ENCODE peak calls at places on chromosomes 7 and 10, in nine cellular contexts. One of them, this sample, is unnamed.

GRCh38 chr10:73953665-73954064 is 42.7 kb downstream of the PLAU start:
- DNase-seq in posterior cingulate gyrus: no peak
- DNase-seq in NCI-H1694 treated with DMSO at 0.1 percent for 48 hours: no peak
- DNase-seq in ELR: no peak
- DNase-seq in T-helper 2 cell: no peak
- DNase-seq in stimulated activated CD8-positive, alpha-beta memory T cell treated with anti-CD3 and anti-CD28 coated beads, Interleukin-15, amount 100 ng/mL, for 24 hours: no peak
- DNase-seq in stimulated activated CD4-positive, alpha-beta T cell treated with anti-CD3 and anti-CD28 coated beads, Interleukin-4, amount 100 ng/mL, for 4 hours: no peak
- DNase-seq in WTC11: no peak
- DNase-seq in stimulated activated effector memory CD8-positive, alpha-beta T cell treated with anti-CD3 and anti-CD28 coated beads, Interleukin-12 subunit alpha, Interleukin-12 subunit beta, amount 100 ng/mL, for 72 hours: no peak
- DNase-seq in this sample: no peak

GRCh38 chr7:760006-760405 is 32.9 kb upstream of the PRKAR1B start:
- DNase-seq in posterior cingulate gyrus: no peak
- DNase-seq in stimulated activated CD4-positive, alpha-beta T cell treated with anti-CD3 and anti-CD28 coated beads, Interleukin-4, amount 100 ng/mL, for 4 hours: no peak
- DNase-seq in stimulated activated CD8-positive, alpha-beta memory T cell treated with anti-CD3 and anti-CD28 coated beads, Interleukin-15, amount 100 ng/mL, for 24 hours: no peak
- DNase-seq in T-helper 2 cell: no peak
- DNase-seq in ELR: no peak
- DNase-seq in WTC11: no peak
- DNase-seq in stimulated activated effector memory CD8-positive, alpha-beta T cell treated with anti-CD3 and anti-CD28 coated beads, Interleukin-12 subunit alpha, Interleukin-12 subunit beta, amount 100 ng/mL, for 72 hours: no peak
- DNase-seq in NCI-H1694 treated with DMSO at 0.1 percent for 48 hours: no peak
- DNase-seq in this sample: no peak

GRCh38 chr7:112497481-112497880 is 16.7 kb downstream of the LSMEM1 start:
- DNase-seq in NCI-H1694 treated with DMSO at 0.1 percent for 48 hours: no peak
- DNase-seq in stimulated activated CD8-positive, alpha-beta memory T cell treated with anti-CD3 and anti-CD28 coated beads, Interleukin-15, amount 100 ng/mL, for 24 hours: no peak
- DNase-seq in stimulated activated effector memory CD8-positive, alpha-beta T cell treated with anti-CD3 and anti-CD28 coated beads, Interleukin-12 subunit alpha, Interleukin-12 subunit beta, amount 100 ng/mL, for 72 hours: no peak
- DNase-seq in WTC11: no peak
- DNase-seq in ELR: no peak
- DNase-seq in T-helper 2 cell: no peak
- DNase-seq in posterior cingulate gyrus: no peak
- DNase-seq in stimulated activated CD4-positive, alpha-beta T cell treated with anti-CD3 and anti-CD28 coated beads, Interleukin-4, amount 100 ng/mL, for 4 hours: no peak
- DNase-seq in this sample: no peak

GRCh38 chr7:114795475-114795874 is 126.4 kb upstream of the MDFIC start:
- DNase-seq in NCI-H1694 treated with DMSO at 0.1 percent for 48 hours: no peak
- DNase-seq in stimulated activated CD4-positive, alpha-beta T cell treated with anti-CD3 and anti-CD28 coated beads, Interleukin-4, amount 100 ng/mL, for 4 hours: no peak
- DNase-seq in WTC11: no peak
- DNase-seq in stimulated activated effector memory CD8-positive, alpha-beta T cell treated with anti-CD3 and anti-CD28 coated beads, Interleukin-12 subunit alpha, Interleukin-12 subunit beta, amount 100 ng/mL, for 72 hours: no peak
- DNase-seq in ELR: no peak
- DNase-seq in posterior cingulate gyrus: no peak
- DNase-seq in T-helper 2 cell: no peak
- DNase-seq in stimulated activated CD8-positive, alpha-beta memory T cell treated with anti-CD3 and anti-CD28 coated beads, Interleukin-15, amount 100 ng/mL, for 24 hours: no peak
- DNase-seq in this sample: no peak

GRCh38 chr7:21193895-21194294 is 234.0 kb upstream of the SP4 start:
- DNase-seq in posterior cingulate gyrus: no peak
- DNase-seq in T-helper 2 cell: no peak
- DNase-seq in NCI-H1694 treated with DMSO at 0.1 percent for 48 hours: no peak
- DNase-seq in stimulated activated CD8-positive, alpha-beta memory T cell treated with anti-CD3 and anti-CD28 coated beads, Interleukin-15, amount 100 ng/mL, for 24 hours: no peak
- DNase-seq in stimulated activated effector memory CD8-positive, alpha-beta T cell treated with anti-CD3 and anti-CD28 coated beads, Interleukin-12 subunit alpha, Interleukin-12 subunit beta, amount 100 ng/mL, for 72 hours: no peak
- DNase-seq in ELR: no peak
- DNase-seq in stimulated activated CD4-positive, alpha-beta T cell treated with anti-CD3 and anti-CD28 coated beads, Interleukin-4, amount 100 ng/mL, for 4 hours: no peak
- DNase-seq in WTC11: peak
- DNase-seq in this sample: no peak

GRCh38 chr7:23530901-23531793 is 634 bp downstream of the TRA2A start:
- DNase-seq in NCI-H1694 treated with DMSO at 0.1 percent for 48 hours: peak
- DNase-seq in posterior cingulate gyrus: peak
- DNase-seq in stimulated activated effector memory CD8-positive, alpha-beta T cell treated with anti-CD3 and anti-CD28 coated beads, Interleukin-12 subunit alpha, Interleukin-12 subunit beta, amount 100 ng/mL, for 72 hours: peak
- DNase-seq in WTC11: peak
- DNase-seq in ELR: peak
- DNase-seq in stimulated activated CD8-positive, alpha-beta memory T cell treated with anti-CD3 and anti-CD28 coated beads, Interleukin-15, amount 100 ng/mL, for 24 hours: peak
- DNase-seq in stimulated activated CD4-positive, alpha-beta T cell treated with anti-CD3 and anti-CD28 coated beads, Interleukin-4, amount 100 ng/mL, for 4 hours: peak
- DNase-seq in T-helper 2 cell: peak
- DNase-seq in this sample: peak

GRCh38 chr10:14751576-14752330 is 22.9 kb downstream of the FAM107B start:
- DNase-seq in stimulated activated CD8-positive, alpha-beta memory T cell treated with anti-CD3 and anti-CD28 coated beads, Interleukin-15, amount 100 ng/mL, for 24 hours: no peak
- DNase-seq in T-helper 2 cell: no peak
- DNase-seq in ELR: peak
- DNase-seq in stimulated activated effector memory CD8-positive, alpha-beta T cell treated with anti-CD3 and anti-CD28 coated beads, Interleukin-12 subunit alpha, Interleukin-12 subunit beta, amount 100 ng/mL, for 72 hours: no peak
- DNase-seq in stimulated activated CD4-positive, alpha-beta T cell treated with anti-CD3 and anti-CD28 coated beads, Interleukin-4, amount 100 ng/mL, for 4 hours: no peak
- DNase-seq in WTC11: no peak
- DNase-seq in NCI-H1694 treated with DMSO at 0.1 percent for 48 hours: peak
- DNase-seq in posterior cingulate gyrus: no peak
- DNase-seq in this sample: no peak

GRCh38 chr7:158500651-158501052 is 87.0 kb downstream of the PTPRN2 start:
- DNase-seq in stimulated activated effector memory CD8-positive, alpha-beta T cell treated with anti-CD3 and anti-CD28 coated beads, Interleukin-12 subunit alpha, Interleukin-12 subunit beta, amount 100 ng/mL, for 72 hours: no peak
- DNase-seq in ELR: no peak
- DNase-seq in NCI-H1694 treated with DMSO at 0.1 percent for 48 hours: no peak
- DNase-seq in stimulated activated CD8-positive, alpha-beta memory T cell treated with anti-CD3 and anti-CD28 coated beads, Interleukin-15, amount 100 ng/mL, for 24 hours: no peak
- DNase-seq in WTC11: peak
- DNase-seq in stimulated activated CD4-positive, alpha-beta T cell treated with anti-CD3 and anti-CD28 coated beads, Interleukin-4, amount 100 ng/mL, for 4 hours: no peak
- DNase-seq in T-helper 2 cell: no peak
- DNase-seq in posterior cingulate gyrus: no peak
- DNase-seq in this sample: no peak

GRCh38 chr10:49179699-49180511 is 8.3 kb downstream of the TMEM273 start:
- DNase-seq in stimulated activated effector memory CD8-positive, alpha-beta T cell treated with anti-CD3 and anti-CD28 coated beads, Interleukin-12 subunit alpha, Interleukin-12 subunit beta, amount 100 ng/mL, for 72 hours: peak
- DNase-seq in ELR: no peak
- DNase-seq in posterior cingulate gyrus: no peak
- DNase-seq in NCI-H1694 treated with DMSO at 0.1 percent for 48 hours: no peak
- DNase-seq in WTC11: no peak
- DNase-seq in stimulated activated CD4-positive, alpha-beta T cell treated with anti-CD3 and anti-CD28 coated beads, Interleukin-4, amount 100 ng/mL, for 4 hours: no peak
- DNase-seq in stimulated activated CD8-positive, alpha-beta memory T cell treated with anti-CD3 and anti-CD28 coated beads, Interleukin-15, amount 100 ng/mL, for 24 hours: no peak
- DNase-seq in T-helper 2 cell: no peak
- DNase-seq in this sample: no peak

GRCh38 chr7:101179780-101180755 is at the start of gene NAT16:
- DNase-seq in T-helper 2 cell: no peak
- DNase-seq in stimulated activated CD8-positive, alpha-beta memory T cell treated with anti-CD3 and anti-CD28 coated beads, Interleukin-15, amount 100 ng/mL, for 24 hours: no peak
- DNase-seq in posterior cingulate gyrus: no peak
- DNase-seq in WTC11: peak
- DNase-seq in stimulated activated CD4-positive, alpha-beta T cell treated with anti-CD3 and anti-CD28 coated beads, Interleukin-4, amount 100 ng/mL, for 4 hours: no peak
- DNase-seq in stimulated activated effector memory CD8-positive, alpha-beta T cell treated with anti-CD3 and anti-CD28 coated beads, Interleukin-12 subunit alpha, Interleukin-12 subunit beta, amount 100 ng/mL, for 72 hours: no peak
- DNase-seq in NCI-H1694 treated with DMSO at 0.1 percent for 48 hours: no peak
- DNase-seq in ELR: no peak
- DNase-seq in this sample: no peak

GRCh38 chr10:88743999-88744398 is 15.8 kb upstream of the LIPN start:
- DNase-seq in posterior cingulate gyrus: no peak
- DNase-seq in stimulated activated effector memory CD8-positive, alpha-beta T cell treated with anti-CD3 and anti-CD28 coated beads, Interleukin-12 subunit alpha, Interleukin-12 subunit beta, amount 100 ng/mL, for 72 hours: no peak
- DNase-seq in NCI-H1694 treated with DMSO at 0.1 percent for 48 hours: no peak
- DNase-seq in ELR: no peak
- DNase-seq in T-helper 2 cell: no peak
- DNase-seq in stimulated activated CD4-positive, alpha-beta T cell treated with anti-CD3 and anti-CD28 coated beads, Interleukin-4, amount 100 ng/mL, for 4 hours: no peak
- DNase-seq in WTC11: peak
- DNase-seq in stimulated activated CD8-positive, alpha-beta memory T cell treated with anti-CD3 and anti-CD28 coated beads, Interleukin-15, amount 100 ng/mL, for 24 hours: no peak
- DNase-seq in this sample: no peak

GRCh38 chr7:145899938-145900337 is 216.7 kb upstream of the CNTNAP2 start:
- DNase-seq in NCI-H1694 treated with DMSO at 0.1 percent for 48 hours: no peak
- DNase-seq in stimulated activated CD4-positive, alpha-beta T cell treated with anti-CD3 and anti-CD28 coated beads, Interleukin-4, amount 100 ng/mL, for 4 hours: no peak
- DNase-seq in T-helper 2 cell: no peak
- DNase-seq in stimulated activated effector memory CD8-positive, alpha-beta T cell treated with anti-CD3 and anti-CD28 coated beads, Interleukin-12 subunit alpha, Interleukin-12 subunit beta, amount 100 ng/mL, for 72 hours: no peak
- DNase-seq in WTC11: no peak
- DNase-seq in posterior cingulate gyrus: no peak
- DNase-seq in ELR: no peak
- DNase-seq in stimulated activated CD8-positive, alpha-beta memory T cell treated with anti-CD3 and anti-CD28 coated beads, Interleukin-15, amount 100 ng/mL, for 24 hours: no peak
- DNase-seq in this sample: no peak

GRCh38 chr10:86868353-86868752 is 89.1 kb downstream of the MMRN2 start:
- DNase-seq in WTC11: peak
- DNase-seq in stimulated activated CD4-positive, alpha-beta T cell treated with anti-CD3 and anti-CD28 coated beads, Interleukin-4, amount 100 ng/mL, for 4 hours: no peak
- DNase-seq in NCI-H1694 treated with DMSO at 0.1 percent for 48 hours: no peak
- DNase-seq in ELR: no peak
- DNase-seq in posterior cingulate gyrus: no peak
- DNase-seq in T-helper 2 cell: no peak
- DNase-seq in stimulated activated effector memory CD8-positive, alpha-beta T cell treated with anti-CD3 and anti-CD28 coated beads, Interleukin-12 subunit alpha, Interleukin-12 subunit beta, amount 100 ng/mL, for 72 hours: no peak
- DNase-seq in stimulated activated CD8-positive, alpha-beta memory T cell treated with anti-CD3 and anti-CD28 coated beads, Interleukin-15, amount 100 ng/mL, for 24 hours: no peak
- DNase-seq in this sample: no peak

GRCh38 chr10:29646238-29646902 is 11.6 kb upstream of the SVIL start:
- DNase-seq in stimulated activated CD4-positive, alpha-beta T cell treated with anti-CD3 and anti-CD28 coated beads, Interleukin-4, amount 100 ng/mL, for 4 hours: no peak
- DNase-seq in WTC11: no peak
- DNase-seq in NCI-H1694 treated with DMSO at 0.1 percent for 48 hours: peak
- DNase-seq in stimulated activated effector memory CD8-positive, alpha-beta T cell treated with anti-CD3 and anti-CD28 coated beads, Interleukin-12 subunit alpha, Interleukin-12 subunit beta, amount 100 ng/mL, for 72 hours: no peak
- DNase-seq in T-helper 2 cell: no peak
- DNase-seq in ELR: peak
- DNase-seq in posterior cingulate gyrus: no peak
- DNase-seq in stimulated activated CD8-positive, alpha-beta memory T cell treated with anti-CD3 and anti-CD28 coated beads, Interleukin-15, amount 100 ng/mL, for 24 hours: no peak
- DNase-seq in this sample: no peak

GRCh38 chr10:29177266-29177832 is 111.5 kb upstream of the LYZL1 start:
- DNase-seq in WTC11: no peak
- DNase-seq in stimulated activated effector memory CD8-positive, alpha-beta T cell treated with anti-CD3 and anti-CD28 coated beads, Interleukin-12 subunit alpha, Interleukin-12 subunit beta, amount 100 ng/mL, for 72 hours: no peak
- DNase-seq in posterior cingulate gyrus: no peak
- DNase-seq in NCI-H1694 treated with DMSO at 0.1 percent for 48 hours: no peak
- DNase-seq in ELR: no peak
- DNase-seq in stimulated activated CD4-positive, alpha-beta T cell treated with anti-CD3 and anti-CD28 coated beads, Interleukin-4, amount 100 ng/mL, for 4 hours: no peak
- DNase-seq in stimulated activated CD8-positive, alpha-beta memory T cell treated with anti-CD3 and anti-CD28 coated beads, Interleukin-15, amount 100 ng/mL, for 24 hours: no peak
- DNase-seq in T-helper 2 cell: no peak
- DNase-seq in this sample: no peak

GRCh38 chr7:5406957-5407930 is 16.4 kb downstream of the TNRC18 start:
- DNase-seq in NCI-H1694 treated with DMSO at 0.1 percent for 48 hours: no peak
- DNase-seq in ELR: no peak
- DNase-seq in T-helper 2 cell: no peak
- DNase-seq in stimulated activated CD8-positive, alpha-beta memory T cell treated with anti-CD3 and anti-CD28 coated beads, Interleukin-15, amount 100 ng/mL, for 24 hours: no peak
- DNase-seq in WTC11: peak
- DNase-seq in posterior cingulate gyrus: no peak
- DNase-seq in stimulated activated CD4-positive, alpha-beta T cell treated with anti-CD3 and anti-CD28 coated beads, Interleukin-4, amount 100 ng/mL, for 4 hours: no peak
- DNase-seq in stimulated activated effector memory CD8-positive, alpha-beta T cell treated with anti-CD3 and anti-CD28 coated beads, Interleukin-12 subunit alpha, Interleukin-12 subunit beta, amount 100 ng/mL, for 72 hours: no peak
- DNase-seq in this sample: no peak

GRCh38 chr10:116798859-116799258 is 50.4 kb upstream of the ENO4 start:
- DNase-seq in NCI-H1694 treated with DMSO at 0.1 percent for 48 hours: no peak
- DNase-seq in T-helper 2 cell: no peak
- DNase-seq in posterior cingulate gyrus: no peak
- DNase-seq in WTC11: no peak
- DNase-seq in stimulated activated CD4-positive, alpha-beta T cell treated with anti-CD3 and anti-CD28 coated beads, Interleukin-4, amount 100 ng/mL, for 4 hours: no peak
- DNase-seq in ELR: no peak
- DNase-seq in stimulated activated CD8-positive, alpha-beta memory T cell treated with anti-CD3 and anti-CD28 coated beads, Interleukin-15, amount 100 ng/mL, for 24 hours: no peak
- DNase-seq in stimulated activated effector memory CD8-positive, alpha-beta T cell treated with anti-CD3 and anti-CD28 coated beads, Interleukin-12 subunit alpha, Interleukin-12 subunit beta, amount 100 ng/mL, for 72 hours: no peak
- DNase-seq in this sample: no peak

GRCh38 chr7:28958235-28958945 is at the start of gene TRIL:
- DNase-seq in ELR: peak
- DNase-seq in posterior cingulate gyrus: peak
- DNase-seq in T-helper 2 cell: no peak
- DNase-seq in stimulated activated CD4-positive, alpha-beta T cell treated with anti-CD3 and anti-CD28 coated beads, Interleukin-4, amount 100 ng/mL, for 4 hours: no peak
- DNase-seq in stimulated activated CD8-positive, alpha-beta memory T cell treated with anti-CD3 and anti-CD28 coated beads, Interleukin-15, amount 100 ng/mL, for 24 hours: no peak
- DNase-seq in WTC11: peak
- DNase-seq in NCI-H1694 treated with DMSO at 0.1 percent for 48 hours: no peak
- DNase-seq in stimulated activated effector memory CD8-positive, alpha-beta T cell treated with anti-CD3 and anti-CD28 coated beads, Interleukin-12 subunit alpha, Interleukin-12 subunit beta, amount 100 ng/mL, for 72 hours: peak
- DNase-seq in this sample: peak

GRCh38 chr10:121036431-121036830 is 185.3 kb downstream of the WDR11 start:
- DNase-seq in stimulated activated effector memory CD8-positive, alpha-beta T cell treated with anti-CD3 and anti-CD28 coated beads, Interleukin-12 subunit alpha, Interleukin-12 subunit beta, amount 100 ng/mL, for 72 hours: no peak
- DNase-seq in stimulated activated CD4-positive, alpha-beta T cell treated with anti-CD3 and anti-CD28 coated beads, Interleukin-4, amount 100 ng/mL, for 4 hours: no peak
- DNase-seq in stimulated activated CD8-positive, alpha-beta memory T cell treated with anti-CD3 and anti-CD28 coated beads, Interleukin-15, amount 100 ng/mL, for 24 hours: no peak
- DNase-seq in T-helper 2 cell: no peak
- DNase-seq in ELR: no peak
- DNase-seq in posterior cingulate gyrus: no peak
- DNase-seq in NCI-H1694 treated with DMSO at 0.1 percent for 48 hours: no peak
- DNase-seq in WTC11: no peak
- DNase-seq in this sample: no peak

GRCh38 chr7:142535123-142535779 is 214.0 kb upstream of the PRSS1 start:
- DNase-seq in T-helper 2 cell: peak
- DNase-seq in stimulated activated CD8-positive, alpha-beta memory T cell treated with anti-CD3 and anti-CD28 coated beads, Interleukin-15, amount 100 ng/mL, for 24 hours: peak
- DNase-seq in ELR: peak
- DNase-seq in NCI-H1694 treated with DMSO at 0.1 percent for 48 hours: peak
- DNase-seq in stimulated activated CD4-positive, alpha-beta T cell treated with anti-CD3 and anti-CD28 coated beads, Interleukin-4, amount 100 ng/mL, for 4 hours: peak
- DNase-seq in posterior cingulate gyrus: peak
- DNase-seq in WTC11: peak
- DNase-seq in stimulated activated effector memory CD8-positive, alpha-beta T cell treated with anti-CD3 and anti-CD28 coated beads, Interleukin-12 subunit alpha, Interleukin-12 subunit beta, amount 100 ng/mL, for 72 hours: peak
- DNase-seq in this sample: peak

GRCh38 chr10:46531737-46532136 is 24.7 kb downstream of the GPRIN2 start:
- DNase-seq in posterior cingulate gyrus: no peak
- DNase-seq in stimulated activated CD4-positive, alpha-beta T cell treated with anti-CD3 and anti-CD28 coated beads, Interleukin-4, amount 100 ng/mL, for 4 hours: no peak
- DNase-seq in stimulated activated effector memory CD8-positive, alpha-beta T cell treated with anti-CD3 and anti-CD28 coated beads, Interleukin-12 subunit alpha, Interleukin-12 subunit beta, amount 100 ng/mL, for 72 hours: no peak
- DNase-seq in ELR: no peak
- DNase-seq in stimulated activated CD8-positive, alpha-beta memory T cell treated with anti-CD3 and anti-CD28 coated beads, Interleukin-15, amount 100 ng/mL, for 24 hours: no peak
- DNase-seq in WTC11: no peak
- DNase-seq in T-helper 2 cell: no peak
- DNase-seq in NCI-H1694 treated with DMSO at 0.1 percent for 48 hours: no peak
- DNase-seq in this sample: no peak

GRCh38 chr10:1233031-1233430 is 176.8 kb downstream of the WDR37 start:
- DNase-seq in T-helper 2 cell: no peak
- DNase-seq in WTC11: no peak
- DNase-seq in stimulated activated CD4-positive, alpha-beta T cell treated with anti-CD3 and anti-CD28 coated beads, Interleukin-4, amount 100 ng/mL, for 4 hours: no peak
- DNase-seq in posterior cingulate gyrus: no peak
- DNase-seq in NCI-H1694 treated with DMSO at 0.1 percent for 48 hours: no peak
- DNase-seq in ELR: no peak
- DNase-seq in stimulated activated effector memory CD8-positive, alpha-beta T cell treated with anti-CD3 and anti-CD28 coated beads, Interleukin-12 subunit alpha, Interleukin-12 subunit beta, amount 100 ng/mL, for 72 hours: no peak
- DNase-seq in stimulated activated CD8-positive, alpha-beta memory T cell treated with anti-CD3 and anti-CD28 coated beads, Interleukin-15, amount 100 ng/mL, for 24 hours: no peak
- DNase-seq in this sample: no peak

GRCh38 chr10:28991326-28991725 is 297.5 kb upstream of the LYZL1 start:
- DNase-seq in posterior cingulate gyrus: no peak
- DNase-seq in WTC11: no peak
- DNase-seq in ELR: peak
- DNase-seq in T-helper 2 cell: no peak
- DNase-seq in stimulated activated CD4-positive, alpha-beta T cell treated with anti-CD3 and anti-CD28 coated beads, Interleukin-4, amount 100 ng/mL, for 4 hours: no peak
- DNase-seq in stimulated activated CD8-positive, alpha-beta memory T cell treated with anti-CD3 and anti-CD28 coated beads, Interleukin-15, amount 100 ng/mL, for 24 hours: no peak
- DNase-seq in stimulated activated effector memory CD8-positive, alpha-beta T cell treated with anti-CD3 and anti-CD28 coated beads, Interleukin-12 subunit alpha, Interleukin-12 subunit beta, amount 100 ng/mL, for 72 hours: no peak
- DNase-seq in NCI-H1694 treated with DMSO at 0.1 percent for 48 hours: no peak
- DNase-seq in this sample: no peak

GRCh38 chr7:153109561-153109960 is 350.0 kb downstream of the ACTR3B start:
- DNase-seq in WTC11: no peak
- DNase-seq in stimulated activated CD4-positive, alpha-beta T cell treated with anti-CD3 and anti-CD28 coated beads, Interleukin-4, amount 100 ng/mL, for 4 hours: no peak
- DNase-seq in stimulated activated CD8-positive, alpha-beta memory T cell treated with anti-CD3 and anti-CD28 coated beads, Interleukin-15, amount 100 ng/mL, for 24 hours: no peak
- DNase-seq in NCI-H1694 treated with DMSO at 0.1 percent for 48 hours: no peak
- DNase-seq in posterior cingulate gyrus: no peak
- DNase-seq in ELR: no peak
- DNase-seq in stimulated activated effector memory CD8-positive, alpha-beta T cell treated with anti-CD3 and anti-CD28 coated beads, Interleukin-12 subunit alpha, Interleukin-12 subunit beta, amount 100 ng/mL, for 72 hours: no peak
- DNase-seq in T-helper 2 cell: no peak
- DNase-seq in this sample: no peak

GRCh38 chr10:5068274-5069017 is 25.8 kb upstream of the AKR1C3 start:
- DNase-seq in T-helper 2 cell: no peak
- DNase-seq in posterior cingulate gyrus: no peak
- DNase-seq in stimulated activated effector memory CD8-positive, alpha-beta T cell treated with anti-CD3 and anti-CD28 coated beads, Interleukin-12 subunit alpha, Interleukin-12 subunit beta, amount 100 ng/mL, for 72 hours: no peak
- DNase-seq in NCI-H1694 treated with DMSO at 0.1 percent for 48 hours: no peak
- DNase-seq in stimulated activated CD4-positive, alpha-beta T cell treated with anti-CD3 and anti-CD28 coated beads, Interleukin-4, amount 100 ng/mL, for 4 hours: no peak
- DNase-seq in stimulated activated CD8-positive, alpha-beta memory T cell treated with anti-CD3 and anti-CD28 coated beads, Interleukin-15, amount 100 ng/mL, for 24 hours: no peak
- DNase-seq in WTC11: no peak
- DNase-seq in ELR: no peak
- DNase-seq in this sample: no peak

GRCh38 chr10:9762966-9763656 is 1254.6 kb upstream of the CELF2 start:
- DNase-seq in stimulated activated CD4-positive, alpha-beta T cell treated with anti-CD3 and anti-CD28 coated beads, Interleukin-4, amount 100 ng/mL, for 4 hours: no peak
- DNase-seq in T-helper 2 cell: no peak
- DNase-seq in ELR: peak
- DNase-seq in WTC11: no peak
- DNase-seq in NCI-H1694 treated with DMSO at 0.1 percent for 48 hours: no peak
- DNase-seq in posterior cingulate gyrus: no peak
- DNase-seq in stimulated activated effector memory CD8-positive, alpha-beta T cell treated with anti-CD3 and anti-CD28 coated beads, Interleukin-12 subunit alpha, Interleukin-12 subunit beta, amount 100 ng/mL, for 72 hours: no peak
- DNase-seq in stimulated activated CD8-positive, alpha-beta memory T cell treated with anti-CD3 and anti-CD28 coated beads, Interleukin-15, amount 100 ng/mL, for 24 hours: no peak
- DNase-seq in this sample: no peak

GRCh38 chr10:102300289-102300843 is 55.0 kb downstream of the GBF1 start:
- DNase-seq in stimulated activated CD4-positive, alpha-beta T cell treated with anti-CD3 and anti-CD28 coated beads, Interleukin-4, amount 100 ng/mL, for 4 hours: no peak
- DNase-seq in stimulated activated CD8-positive, alpha-beta memory T cell treated with anti-CD3 and anti-CD28 coated beads, Interleukin-15, amount 100 ng/mL, for 24 hours: no peak
- DNase-seq in ELR: peak
- DNase-seq in T-helper 2 cell: no peak
- DNase-seq in WTC11: no peak
- DNase-seq in stimulated activated effector memory CD8-positive, alpha-beta T cell treated with anti-CD3 and anti-CD28 coated beads, Interleukin-12 subunit alpha, Interleukin-12 subunit beta, amount 100 ng/mL, for 72 hours: no peak
- DNase-seq in NCI-H1694 treated with DMSO at 0.1 percent for 48 hours: no peak
- DNase-seq in posterior cingulate gyrus: no peak
- DNase-seq in this sample: no peak

GRCh38 chr10:9305018-9305655 is 1250.6 kb downstream of the GATA3 start:
- DNase-seq in T-helper 2 cell: no peak
- DNase-seq in stimulated activated effector memory CD8-positive, alpha-beta T cell treated with anti-CD3 and anti-CD28 coated beads, Interleukin-12 subunit alpha, Interleukin-12 subunit beta, amount 100 ng/mL, for 72 hours: no peak
- DNase-seq in WTC11: no peak
- DNase-seq in NCI-H1694 treated with DMSO at 0.1 percent for 48 hours: no peak
- DNase-seq in stimulated activated CD8-positive, alpha-beta memory T cell treated with anti-CD3 and anti-CD28 coated beads, Interleukin-15, amount 100 ng/mL, for 24 hours: no peak
- DNase-seq in ELR: peak
- DNase-seq in stimulated activated CD4-positive, alpha-beta T cell treated with anti-CD3 and anti-CD28 coated beads, Interleukin-4, amount 100 ng/mL, for 4 hours: no peak
- DNase-seq in posterior cingulate gyrus: no peak
- DNase-seq in this sample: no peak

GRCh38 chr10:8420182-8420581 is 365.7 kb downstream of the GATA3 start:
- DNase-seq in T-helper 2 cell: no peak
- DNase-seq in stimulated activated CD4-positive, alpha-beta T cell treated with anti-CD3 and anti-CD28 coated beads, Interleukin-4, amount 100 ng/mL, for 4 hours: no peak
- DNase-seq in NCI-H1694 treated with DMSO at 0.1 percent for 48 hours: no peak
- DNase-seq in WTC11: no peak
- DNase-seq in posterior cingulate gyrus: no peak
- DNase-seq in stimulated activated effector memory CD8-positive, alpha-beta T cell treated with anti-CD3 and anti-CD28 coated beads, Interleukin-12 subunit alpha, Interleukin-12 subunit beta, amount 100 ng/mL, for 72 hours: no peak
- DNase-seq in stimulated activated CD8-positive, alpha-beta memory T cell treated with anti-CD3 and anti-CD28 coated beads, Interleukin-15, amount 100 ng/mL, for 24 hours: no peak
- DNase-seq in ELR: no peak
- DNase-seq in this sample: no peak

GRCh38 chr10:101694674-101695403 is at the start of gene FBXW4:
- DNase-seq in stimulated activated CD4-positive, alpha-beta T cell treated with anti-CD3 and anti-CD28 coated beads, Interleukin-4, amount 100 ng/mL, for 4 hours: peak
- DNase-seq in WTC11: peak
- DNase-seq in NCI-H1694 treated with DMSO at 0.1 percent for 48 hours: no peak
- DNase-seq in posterior cingulate gyrus: peak
- DNase-seq in ELR: peak
- DNase-seq in T-helper 2 cell: peak
- DNase-seq in stimulated activated effector memory CD8-positive, alpha-beta T cell treated with anti-CD3 and anti-CD28 coated beads, Interleukin-12 subunit alpha, Interleukin-12 subunit beta, amount 100 ng/mL, for 72 hours: peak
- DNase-seq in stimulated activated CD8-positive, alpha-beta memory T cell treated with anti-CD3 and anti-CD28 coated beads, Interleukin-15, amount 100 ng/mL, for 24 hours: peak
- DNase-seq in this sample: no peak

GRCh38 chr10:28973309-28973972 is 296.1 kb downstream of the BAMBI start:
- DNase-seq in stimulated activated effector memory CD8-positive, alpha-beta T cell treated with anti-CD3 and anti-CD28 coated beads, Interleukin-12 subunit alpha, Interleukin-12 subunit beta, amount 100 ng/mL, for 72 hours: no peak
- DNase-seq in stimulated activated CD8-positive, alpha-beta memory T cell treated with anti-CD3 and anti-CD28 coated beads, Interleukin-15, amount 100 ng/mL, for 24 hours: no peak
- DNase-seq in posterior cingulate gyrus: no peak
- DNase-seq in stimulated activated CD4-positive, alpha-beta T cell treated with anti-CD3 and anti-CD28 coated beads, Interleukin-4, amount 100 ng/mL, for 4 hours: no peak
- DNase-seq in WTC11: no peak
- DNase-seq in T-helper 2 cell: no peak
- DNase-seq in NCI-H1694 treated with DMSO at 0.1 percent for 48 hours: no peak
- DNase-seq in ELR: no peak
- DNase-seq in this sample: no peak

This sample was measured in nucleus accumbens.